ENCODE peak calls at places on chromosome 6, in five cellular contexts. One of them, this sample, is unnamed.
A peak's percentile ranks its signal among the peaks of the same experiment; 100 is the strongest.

GRCh38 chr6:33273924-33274902 is 2.3 kb downstream of the RPS18 start:
- DNase-seq in lower lobe of right lung: no peak
- DNase-seq in OCI-LY7: peak; percentile 25
- DNase-seq in psoas muscle: no peak
- DNase-seq in IMR-90: no peak
- DNase-seq in this sample: no peak

GRCh38 chr6:46451343-46451742 is 39.9 kb downstream of the RCAN2 start:
- DNase-seq in lower lobe of right lung: no peak
- DNase-seq in OCI-LY7: no peak
- DNase-seq in psoas muscle: no peak
- DNase-seq in IMR-90: peak; percentile 7
- DNase-seq in this sample: no peak

GRCh38 chr6:28940859-28941680 is 17.3 kb upstream of the TRIM27 start:
- DNase-seq in lower lobe of right lung: peak; percentile 64
- DNase-seq in OCI-LY7: peak; percentile 57
- DNase-seq in psoas muscle: peak; percentile 51
- DNase-seq in IMR-90: peak; percentile 88
- DNase-seq in this sample: peak; percentile 69

GRCh38 chr6:42454428-42454791 is 2.7 kb upstream of the TRERF1 start:
- DNase-seq in lower lobe of right lung: no peak
- DNase-seq in OCI-LY7: no peak
- DNase-seq in psoas muscle: peak; percentile 37
- DNase-seq in IMR-90: no peak
- DNase-seq in this sample: peak; percentile 34

GRCh38 chr6:11381801-11382513 is 149.5 kb upstream of the NEDD9 start:
- DNase-seq in lower lobe of right lung: peak; percentile 64
- DNase-seq in OCI-LY7: peak; percentile 83
- DNase-seq in psoas muscle: no peak
- DNase-seq in IMR-90: no peak
- DNase-seq in this sample: peak; percentile 77

GRCh38 chr6:11543919-11544518 is 6.5 kb downstream of the TMEM170B start:
- DNase-seq in lower lobe of right lung: no peak
- DNase-seq in OCI-LY7: no peak
- DNase-seq in psoas muscle: no peak
- DNase-seq in IMR-90: no peak
- DNase-seq in this sample: no peak

GRCh38 chr6:103858003-103858402 is 1001.7 kb downstream of the HACE1 start:
- DNase-seq in lower lobe of right lung: no peak
- DNase-seq in OCI-LY7: no peak
- DNase-seq in psoas muscle: no peak
- DNase-seq in IMR-90: no peak
- DNase-seq in this sample: no peak

GRCh38 chr6:129893513-129894098 is 32.5 kb upstream of the TMEM244 start:
- DNase-seq in lower lobe of right lung: no peak
- DNase-seq in OCI-LY7: peak; percentile 14
- DNase-seq in psoas muscle: no peak
- DNase-seq in IMR-90: peak; percentile 51
- DNase-seq in this sample: no peak

GRCh38 chr6:13733178-13733851 is 21.7 kb upstream of the RANBP9 start:
- DNase-seq in lower lobe of right lung: peak; percentile 55
- DNase-seq in OCI-LY7: no peak
- DNase-seq in psoas muscle: peak; percentile 81
- DNase-seq in IMR-90: peak; percentile 93
- DNase-seq in this sample: peak; percentile 63

GRCh38 chr6:125700591-125701353 is 48.7 kb upstream of the HEY2 start:
- DNase-seq in lower lobe of right lung: no peak
- DNase-seq in OCI-LY7: no peak
- DNase-seq in psoas muscle: no peak
- DNase-seq in IMR-90: no peak
- DNase-seq in this sample: no peak

GRCh38 chr6:7124114-7124513 is 16.4 kb downstream of the RREB1 start:
- DNase-seq in lower lobe of right lung: no peak
- DNase-seq in OCI-LY7: no peak
- DNase-seq in psoas muscle: no peak
- DNase-seq in IMR-90: no peak
- DNase-seq in this sample: no peak

GRCh38 chr6:131400054-131400781 is 172.8 kb upstream of the ARG1 start:
- DNase-seq in lower lobe of right lung: no peak
- DNase-seq in OCI-LY7: no peak
- DNase-seq in psoas muscle: no peak
- DNase-seq in IMR-90: peak; percentile 67
- DNase-seq in this sample: no peak

GRCh38 chr6:10316327-10316726 is 98.5 kb downstream of the TFAP2A start:
- DNase-seq in lower lobe of right lung: no peak
- DNase-seq in OCI-LY7: no peak
- DNase-seq in psoas muscle: no peak
- DNase-seq in IMR-90: peak; percentile 72
- DNase-seq in this sample: no peak

GRCh38 chr6:147904416-147904815 is 395.9 kb downstream of the SAMD5 start:
- DNase-seq in lower lobe of right lung: no peak
- DNase-seq in OCI-LY7: no peak
- DNase-seq in psoas muscle: no peak
- DNase-seq in IMR-90: no peak
- DNase-seq in this sample: no peak

GRCh38 chr6:11217360-11218076 is 14.9 kb downstream of the NEDD9 start:
- DNase-seq in lower lobe of right lung: no peak
- DNase-seq in OCI-LY7: no peak
- DNase-seq in psoas muscle: no peak
- DNase-seq in IMR-90: no peak
- DNase-seq in this sample: no peak

GRCh38 chr6:129448965-129449364 is 261.0 kb downstream of the ARHGAP18 start:
- DNase-seq in lower lobe of right lung: no peak
- DNase-seq in OCI-LY7: no peak
- DNase-seq in psoas muscle: no peak
- DNase-seq in IMR-90: no peak
- DNase-seq in this sample: no peak

GRCh38 chr6:5697508-5697907 is 309.2 kb downstream of the NRN1 start:
- DNase-seq in lower lobe of right lung: no peak
- DNase-seq in OCI-LY7: no peak
- DNase-seq in psoas muscle: no peak
- DNase-seq in IMR-90: no peak
- DNase-seq in this sample: no peak

GRCh38 chr6:26056583-26057350 is 30.5 kb upstream of the HFE start:
- DNase-seq in lower lobe of right lung: no peak
- DNase-seq in OCI-LY7: peak; percentile 73
- DNase-seq in psoas muscle: no peak
- DNase-seq in IMR-90: peak; percentile 11
- DNase-seq in this sample: peak; percentile 38

GRCh38 chr6:104940881-104941693 is 15.8 kb upstream of the LIN28B start:
- DNase-seq in lower lobe of right lung: peak; percentile 45
- DNase-seq in OCI-LY7: no peak
- DNase-seq in psoas muscle: peak; percentile 32
- DNase-seq in IMR-90: peak; percentile 30
- DNase-seq in this sample: peak; percentile 84

GRCh38 chr6:133837801-133838349 is 51.0 kb upstream of the TCF21 start:
- DNase-seq in lower lobe of right lung: peak; percentile 78
- DNase-seq in OCI-LY7: peak; percentile 21
- DNase-seq in psoas muscle: peak; percentile 40
- DNase-seq in IMR-90: no peak
- DNase-seq in this sample: peak; percentile 59

GRCh38 chr6:32643904-32644303 is 6.7 kb downstream of the HLA-DQA1 start:
- DNase-seq in lower lobe of right lung: no peak
- DNase-seq in OCI-LY7: no peak
- DNase-seq in psoas muscle: no peak
- DNase-seq in IMR-90: no peak
- DNase-seq in this sample: no peak

GRCh38 chr6:38637756-38638155 is 2.0 kb downstream of the BTBD9 start:
- DNase-seq in lower lobe of right lung: no peak
- DNase-seq in OCI-LY7: no peak
- DNase-seq in psoas muscle: no peak
- DNase-seq in IMR-90: no peak
- DNase-seq in this sample: no peak

GRCh38 chr6:142326539-142326938 is 24.7 kb downstream of the ADGRG6 start:
- DNase-seq in lower lobe of right lung: no peak
- DNase-seq in OCI-LY7: no peak
- DNase-seq in psoas muscle: no peak
- DNase-seq in IMR-90: peak; percentile 30
- DNase-seq in this sample: no peak

GRCh38 chr6:132052096-132052495 is 100.9 kb upstream of the CCN2 start:
- DNase-seq in lower lobe of right lung: no peak
- DNase-seq in OCI-LY7: no peak
- DNase-seq in psoas muscle: no peak
- DNase-seq in IMR-90: no peak
- DNase-seq in this sample: no peak

GRCh38 chr6:16481680-16482079 is 243.3 kb downstream of the GMPR start:
- DNase-seq in lower lobe of right lung: no peak
- DNase-seq in OCI-LY7: no peak
- DNase-seq in psoas muscle: no peak
- DNase-seq in IMR-90: no peak
- DNase-seq in this sample: no peak

GRCh38 chr6:166971271-166971670 is 14.9 kb upstream of the RNASET2 start:
- DNase-seq in lower lobe of right lung: no peak
- DNase-seq in OCI-LY7: no peak
- DNase-seq in psoas muscle: no peak
- DNase-seq in IMR-90: no peak
- DNase-seq in this sample: no peak

GRCh38 chr6:102485480-102485879 is 1092.0 kb downstream of the GRIK2 start:
- DNase-seq in lower lobe of right lung: no peak
- DNase-seq in OCI-LY7: no peak
- DNase-seq in psoas muscle: no peak
- DNase-seq in IMR-90: no peak
- DNase-seq in this sample: no peak

GRCh38 chr6:126198581-126198980 is 141.3 kb upstream of the CENPW start:
- DNase-seq in lower lobe of right lung: no peak
- DNase-seq in OCI-LY7: no peak
- DNase-seq in psoas muscle: no peak
- DNase-seq in IMR-90: no peak
- DNase-seq in this sample: no peak

GRCh38 chr6:160198577-160199211 is 59.9 kb downstream of the SLC22A2 start:
- DNase-seq in lower lobe of right lung: no peak
- DNase-seq in OCI-LY7: no peak
- DNase-seq in psoas muscle: no peak
- DNase-seq in IMR-90: no peak
- DNase-seq in this sample: no peak

GRCh38 chr6:138590796-138591709 is 91.8 kb upstream of the NHSL1 start:
- DNase-seq in lower lobe of right lung: no peak
- DNase-seq in OCI-LY7: peak; percentile 71
- DNase-seq in psoas muscle: no peak
- DNase-seq in IMR-90: peak; percentile 79
- DNase-seq in this sample: no peak

GRCh38 chr6:43095939-43096338 is 19.8 kb downstream of the PTK7 start:
- DNase-seq in lower lobe of right lung: no peak
- DNase-seq in OCI-LY7: no peak
- DNase-seq in psoas muscle: no peak
- DNase-seq in IMR-90: no peak
- DNase-seq in this sample: no peak

GRCh38 chr6:113584767-113585166 is 272.4 kb upstream of the MARCKS start:
- DNase-seq in lower lobe of right lung: no peak
- DNase-seq in OCI-LY7: no peak
- DNase-seq in psoas muscle: no peak
- DNase-seq in IMR-90: no peak
- DNase-seq in this sample: no peak

GRCh38 chr6:169240125-169240524 is 13.5 kb downstream of the THBS2 start:
- DNase-seq in lower lobe of right lung: no peak
- DNase-seq in OCI-LY7: no peak
- DNase-seq in psoas muscle: no peak
- DNase-seq in IMR-90: no peak
- DNase-seq in this sample: peak; percentile 29

GRCh38 chr6:131251593-131252204 is 116.4 kb downstream of the AKAP7 start:
- DNase-seq in lower lobe of right lung: no peak
- DNase-seq in OCI-LY7: no peak
- DNase-seq in psoas muscle: no peak
- DNase-seq in IMR-90: no peak
- DNase-seq in this sample: no peak

GRCh38 chr6:29705389-29706231 is 17.6 kb upstream of the HLA-F start:
- DNase-seq in lower lobe of right lung: no peak
- DNase-seq in OCI-LY7: peak; percentile 27
- DNase-seq in psoas muscle: no peak
- DNase-seq in IMR-90: peak; percentile 53
- DNase-seq in this sample: no peak

GRCh38 chr6:146310628-146311027 is 233.0 kb upstream of the RAB32 start:
- DNase-seq in lower lobe of right lung: no peak
- DNase-seq in OCI-LY7: no peak
- DNase-seq in psoas muscle: no peak
- DNase-seq in IMR-90: no peak
- DNase-seq in this sample: no peak

GRCh38 chr6:111892431-111892830 is 19.2 kb upstream of the FYN start:
- DNase-seq in lower lobe of right lung: no peak
- DNase-seq in OCI-LY7: no peak
- DNase-seq in psoas muscle: no peak
- DNase-seq in IMR-90: no peak
- DNase-seq in this sample: no peak

GRCh38 chr6:154511735-154512097 is 1.2 kb upstream of the CNKSR3 start:
- DNase-seq in lower lobe of right lung: no peak
- DNase-seq in OCI-LY7: no peak
- DNase-seq in psoas muscle: no peak
- DNase-seq in IMR-90: no peak
- DNase-seq in this sample: no peak

GRCh38 chr6:157073596-157073995 is 249.7 kb downstream of the TMEM242 start:
- DNase-seq in lower lobe of right lung: no peak
- DNase-seq in OCI-LY7: no peak
- DNase-seq in psoas muscle: no peak
- DNase-seq in IMR-90: no peak
- DNase-seq in this sample: no peak
- TF ChIP-seq CTCF in lower lobe of right lung: no peak
- TF ChIP-seq CTCF in OCI-LY7: no peak
- TF ChIP-seq CTCF in psoas muscle: no peak
- TF ChIP-seq CTCF in IMR-90: no peak
- TF ChIP-seq CTCF in this sample: no peak

GRCh38 chr6:90212274-90212673 is 84.4 kb downstream of the BACH2 start:
- DNase-seq in lower lobe of right lung: no peak
- DNase-seq in OCI-LY7: no peak
- DNase-seq in psoas muscle: no peak
- DNase-seq in IMR-90: no peak
- DNase-seq in this sample: no peak

GRCh38 chr6:90214461-90214860 is 82.2 kb downstream of the BACH2 start:
- DNase-seq in lower lobe of right lung: no peak
- DNase-seq in OCI-LY7: peak; percentile 41
- DNase-seq in psoas muscle: no peak
- DNase-seq in IMR-90: no peak
- DNase-seq in this sample: no peak

GRCh38 chr6:90216081-90216977 is 80.3 kb downstream of the BACH2 start:
- DNase-seq in lower lobe of right lung: peak; percentile 57
- DNase-seq in OCI-LY7: peak; percentile 70
- DNase-seq in psoas muscle: no peak
- DNase-seq in IMR-90: peak; percentile 35
- DNase-seq in this sample: peak; percentile 50

GRCh38 chr6:90217621-90218496 is 78.8 kb downstream of the BACH2 start:
- DNase-seq in lower lobe of right lung: peak; percentile 66
- DNase-seq in OCI-LY7: no peak
- DNase-seq in psoas muscle: no peak
- DNase-seq in IMR-90: no peak
- DNase-seq in this sample: peak; percentile 64

GRCh38 chr6:90214966-90215365 is 81.7 kb downstream of the BACH2 start:
- DNase-seq in lower lobe of right lung: no peak
- DNase-seq in OCI-LY7: no peak
- DNase-seq in psoas muscle: no peak
- DNase-seq in IMR-90: no peak
- DNase-seq in this sample: no peak
- H3K4me1 ChIP-seq in lower lobe of right lung: peaks cover 36% of the 10 kb centered on the region
- H3K4me1 ChIP-seq in OCI-LY7: peaks cover 65% of the 10 kb centered on the region
- H3K4me1 ChIP-seq in psoas muscle: peaks cover 42% of the 10 kb centered on the region
- H3K4me1 ChIP-seq in IMR-90: peaks cover 19% of the 10 kb centered on the region
- H3K4me1 ChIP-seq in this sample: peaks cover 31% of the 10 kb centered on the region

GRCh38 chr6:69768664-69769063 is 28.1 kb downstream of the LMBRD1 start:
- DNase-seq in lower lobe of right lung: no peak
- DNase-seq in OCI-LY7: no peak
- DNase-seq in psoas muscle: no peak
- DNase-seq in IMR-90: no peak
- DNase-seq in this sample: no peak
- TF ChIP-seq CTCF in lower lobe of right lung: no peak
- TF ChIP-seq CTCF in OCI-LY7: peak; percentile 54
- TF ChIP-seq CTCF in psoas muscle: no peak
- TF ChIP-seq CTCF in IMR-90: peak; percentile 25
- TF ChIP-seq CTCF in this sample: no peak

GRCh38 chr6:41036188-41036587 is 2.8 kb downstream of the UNC5CL start:
- DNase-seq in lower lobe of right lung: no peak
- DNase-seq in OCI-LY7: no peak
- DNase-seq in psoas muscle: no peak
- DNase-seq in IMR-90: no peak
- DNase-seq in this sample: no peak
- H3K4me1 ChIP-seq in lower lobe of right lung: no peaks in the 10 kb centered on the region
- H3K4me1 ChIP-seq in OCI-LY7: no peaks in the 10 kb centered on the region
- H3K4me1 ChIP-seq in psoas muscle: peaks cover 15% of the 10 kb centered on the region
- H3K4me1 ChIP-seq in IMR-90: no peaks in the 10 kb centered on the region
- H3K4me1 ChIP-seq in this sample: no peaks in the 10 kb centered on the region